ENCODE peak calls at places on chromosomes 3 and 15, in seven cellular contexts. J is GM23248, D is M059J, T is NCI-H510A, K is lower leg skin, S is AG04449, N is stomach. X is an unnamed sample.

GRCh38 chr3:141845407-141846049 is 30.9 kb upstream of the ATP1B3 start:
- DNase-seq in T (no peak), S (no peak), K (no peak), D (no peak), N (no peak), J (no peak), X (no peak)

GRCh38 chr3:166582231-166582630 is 745.0 kb upstream of the BCHE start:
- DNase-seq in N (no peak), S (no peak), K (no peak), J (no peak), T (no peak), D (peak), X (no peak)

GRCh38 chr15:86942285-86942684 is 862.6 kb downstream of the AGBL1 start:
- DNase-seq in D (no peak), S (no peak), N (no peak), T (no peak), K (no peak), J (no peak), X (no peak)

GRCh38 chr3:132972333-132972732 is 65.9 kb upstream of the TMEM108 start:
- DNase-seq in J (peak), S (peak), N (no peak), D (peak), T (no peak), K (no peak), X (no peak)

GRCh38 chr15:82748315-82748714 is 38.6 kb upstream of the AP3B2 start:
- DNase-seq in T (no peak), S (no peak), K (no peak), J (no peak), D (no peak), N (no peak), X (no peak)

GRCh38 chr15:73677146-73677607 is 7.0 kb upstream of the CD276 start:
- DNase-seq in D (peak), J (peak), T (no peak), K (peak), N (peak), S (no peak), X (peak)

GRCh38 chr3:171972965-171973364 is 66.4 kb upstream of the FNDC3B start:
- DNase-seq in J (peak), S (no peak), D (no peak), T (no peak), K (peak), N (no peak), X (no peak)

GRCh38 chr3:72889310-72890165 is 1.7 kb downstream of the GXYLT2 start:
- DNase-seq in D (no peak), K (no peak), S (no peak), T (no peak), J (no peak), N (no peak), X (no peak)

GRCh38 chr15:87597346-87598052 is 659.0 kb downstream of the NTRK3 start:
- DNase-seq in S (no peak), K (no peak), N (no peak), J (no peak), T (no peak), D (peak), X (no peak)